ENCODE peak calls at places on chromosomes 16 and 17, in seven cellular contexts. J is tibial nerve, S is sigmoid colon, H is HCT116, P is upper lobe of left lung, O is A549, V is uterus. F is an unnamed sample.
A peak's percentile ranks its signal among the peaks of the same experiment; 100 is the strongest.

GRCh38 chr16:2152695-2153506 is 2.7 kb upstream of the TRAF7 start:
- DNase-seq in P (peak; percentile 76), H (no peak), V (no peak), J (no peak), S (no peak), O (no peak), F (no peak)

GRCh38 chr17:53707546-53707945 is 115.2 kb upstream of the KIF2B start:
- DNase-seq in S (no peak), H (no peak), P (no peak), J (no peak), V (no peak), O (no peak), F (no peak)

GRCh38 chr16:73878616-73879015 is 418.0 kb upstream of the PSMD7 start:
- DNase-seq in H (peak; percentile 52), V (no peak), S (no peak), O (peak; percentile 27), J (no peak), P (no peak), F (no peak)

GRCh38 chr17:50297407-50297865 is 23.2 kb downstream of the TMEM92 start:
- DNase-seq in J (peak; percentile 69), O (peak; percentile 90), S (peak; percentile 91), P (no peak), V (peak; percentile 79), H (peak; percentile 80), F (peak; percentile 80)

GRCh38 chr17:75785016-75785769 is 587 bp downstream of the UNK start:
- DNase-seq in S (peak; percentile 96), V (peak; percentile 88), O (peak; percentile 69), P (peak; percentile 71), H (peak; percentile 76), J (peak; percentile 82), F (peak; percentile 85)

GRCh38 chr16:10616744-10617640 is 36.6 kb upstream of the EMP2 start:
- DNase-seq in J (peak; percentile 46), V (peak; percentile 40), S (peak; percentile 83), O (no peak), H (peak; percentile 8), P (peak; percentile 63), F (peak; percentile 70)

GRCh38 chr16:88965411-88965810 is 11.6 kb downstream of the CBFA2T3 start:
- DNase-seq in S (no peak), P (no peak), V (no peak), H (no peak), O (no peak), J (no peak), F (no peak)

GRCh38 chr17:80861892-80862291 is 129.7 kb upstream of the CHMP6 start:
- DNase-seq in H (no peak), S (peak; percentile 81), V (no peak), P (no peak), J (no peak), O (peak; percentile 55), F (no peak)

GRCh38 chr17:9370464-9370863 is 205.2 kb downstream of the STX8 start:
- DNase-seq in P (no peak), H (no peak), V (no peak), O (no peak), S (no peak), J (no peak), F (no peak)

GRCh38 chr17:82921426-82921825 is 81.6 kb upstream of the ZNF750 start:
- DNase-seq in V (no peak), P (no peak), H (no peak), S (no peak), J (no peak), O (no peak), F (no peak)

GRCh38 chr17:79840204-79840988 is 1.2 kb upstream of the CBX4 start:
- DNase-seq in P (peak; percentile 91), J (peak; percentile 65), V (peak; percentile 80), H (no peak), O (no peak), S (peak; percentile 92), F (no peak)
- H3K4me1 ChIP-seq in P (peaks cover 88% of the 10 kb centered on the region), J (no peaks in the 10 kb centered on the region), V (peaks cover 45% of the 10 kb centered on the region), H (peaks cover 56% of the 10 kb centered on the region), O (peaks cover 52% of the 10 kb centered on the region), S (no peaks in the 10 kb centered on the region), F (peaks cover 87% of the 10 kb centered on the region)

GRCh38 chr17:48603959-48604769 is 622 bp downstream of the HOXB6 start:
- DNase-seq in J (no peak), V (no peak), P (peak; percentile 51), S (no peak), O (peak; percentile 96), H (peak; percentile 69), F (peak; percentile 76)

GRCh38 chr17:48604770-48605329 is at the start of gene HOXB6:
- DNase-seq in O (peak; percentile 67), S (no peak), J (no peak), H (no peak), P (peak; percentile 78), V (no peak), F (no peak)

GRCh38 chr17:48605991-48606891 is 1.5 kb upstream of the HOXB6 start:
- DNase-seq in V (no peak), O (no peak), P (peak; percentile 71), S (no peak), H (no peak), J (no peak), F (no peak)

GRCh38 chr17:48606892-48607241 is 2.1 kb upstream of the HOXB6 start:
- DNase-seq in S (no peak), V (no peak), P (no peak), J (no peak), O (no peak), H (no peak), F (no peak)

DNA sequence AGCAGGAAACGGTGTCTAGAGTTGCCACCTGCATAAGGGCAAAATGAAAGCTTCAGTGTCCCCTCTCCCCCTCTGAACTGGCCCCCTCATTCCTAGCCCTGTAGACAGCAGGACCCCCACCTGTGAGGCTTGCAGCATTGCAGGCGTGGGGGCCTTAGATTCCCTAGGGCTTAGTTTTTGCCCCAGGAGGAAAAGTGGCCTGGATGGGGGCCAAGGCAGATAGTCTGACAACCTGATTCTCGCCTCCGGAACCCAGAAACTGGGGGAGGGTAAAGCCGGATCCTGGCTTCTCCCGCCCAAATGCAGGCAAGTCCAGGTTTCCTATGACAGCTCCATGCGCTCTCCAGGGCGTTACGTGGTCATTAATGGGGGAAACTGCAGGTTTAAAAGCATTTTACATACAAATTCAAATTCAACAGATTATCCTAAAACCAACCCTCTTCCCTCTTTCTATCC is 651 bp upstream of the HOXB6 start:
- DNase-seq in H (no peak), J (no peak), P (no peak), S (no peak), V (no peak), O (no peak), F (no peak)
- H3K4me3 ChIP-seq in H (peak overlapping the region; percentile 87), J (no peak overlapping the region), P (no peak overlapping the region), S (no peak overlapping the region), V (no peak overlapping the region), O (peak overlapping the region; percentile 59), F (peak overlapping the region; percentile 61)

GRCh38 chr16:85515319-85515745 is 97.8 kb upstream of the GSE1 start:
- DNase-seq in S (no peak), H (no peak), O (no peak), J (no peak), V (no peak), P (no peak), F (no peak)
- TF ChIP-seq POLR2A in S (no peak), H (no peak), O (peak; percentile 19), J (no peak), V (no peak), P (no peak), F (no peak)

GRCh38 chr16:6362321-6362720 is 970.3 kb upstream of the RBFOX1 start:
- DNase-seq in S (no peak), J (no peak), V (no peak), P (no peak), H (no peak), O (no peak), F (no peak)
- H3K4me1 ChIP-seq in S (no peaks in the 10 kb centered on the region), J (no peaks in the 10 kb centered on the region), V (no peaks in the 10 kb centered on the region), P (no peaks in the 10 kb centered on the region), H (no peaks in the 10 kb centered on the region), O (no peaks in the 10 kb centered on the region), F (no peaks in the 10 kb centered on the region)

DNA sequence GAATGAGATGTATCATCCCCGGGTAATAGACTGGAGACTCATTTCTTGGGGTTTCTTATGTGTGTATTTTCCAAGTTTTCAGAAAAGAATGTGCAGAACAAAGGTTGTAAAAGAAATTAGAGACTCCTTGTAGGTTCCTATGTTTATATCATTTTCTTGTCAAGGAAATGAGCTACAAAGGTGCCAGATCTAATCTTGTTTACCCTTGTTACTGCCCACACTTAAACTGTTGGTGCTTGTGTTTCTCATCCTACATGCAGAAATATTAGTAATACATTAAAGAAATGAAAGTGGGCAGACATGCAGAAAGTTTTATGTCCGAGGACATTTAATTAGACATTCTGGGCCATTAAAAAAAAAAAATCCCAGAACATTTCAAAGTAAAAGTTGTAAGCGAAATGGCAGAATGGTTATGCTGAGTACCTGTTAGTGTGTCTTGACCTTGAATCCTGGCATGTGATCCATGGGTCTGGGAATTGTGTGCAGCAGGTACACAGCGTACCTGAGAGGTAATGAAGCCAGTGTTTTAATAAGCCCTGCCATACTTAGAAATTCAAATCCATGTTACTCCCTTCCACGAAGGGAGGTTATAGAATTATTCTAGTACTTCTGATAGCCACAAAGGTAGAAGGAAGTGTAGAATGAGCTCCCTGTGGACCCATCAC is 62.6 kb upstream of the CACNG5 start:
- DNase-seq in O (no peak), H (no peak), P (no peak), J (no peak), S (no peak), V (no peak), F (no peak)
- H3K4me3 ChIP-seq in O (no peak overlapping the region), H (no peak overlapping the region), P (no peak overlapping the region), J (no peak overlapping the region), S (no peak overlapping the region), V (no peak overlapping the region), F (no peak overlapping the region)

GRCh38 chr16:67539271-67539670 is 10.6 kb downstream of the RIPOR1 start:
- DNase-seq in P (no peak), J (no peak), V (no peak), O (no peak), H (no peak), S (no peak), F (no peak)

GRCh38 chr16:67537636-67538591 is 9.3 kb downstream of the RIPOR1 start:
- DNase-seq in V (peak; percentile 58), H (no peak), J (no peak), P (peak; percentile 94), O (no peak), S (peak; percentile 75), F (peak; percentile 68)

GRCh38 chr16:67538666-67539101 is 10.1 kb downstream of the RIPOR1 start:
- DNase-seq in S (peak; percentile 66), P (no peak), H (no peak), O (no peak), J (no peak), V (no peak), F (no peak)

GRCh38 chr16:67535201-67535600 is 6.6 kb downstream of the RIPOR1 start:
- DNase-seq in P (no peak), H (no peak), O (no peak), J (no peak), V (no peak), S (no peak), F (no peak)

GRCh38 chr16:67537270-67537635 is 8.6 kb downstream of the RIPOR1 start:
- DNase-seq in H (no peak), O (no peak), J (no peak), S (peak; percentile 87), V (peak; percentile 60), P (peak; percentile 93), F (peak; percentile 68)
- TF ChIP-seq POLR2A in H (no peak), O (no peak), J (peak; percentile 55), S (no peak), V (peak; percentile 60), P (peak; percentile 55), F (no peak)